ENCODE peak calls at places on chromosomes 11 and 22, in four cellular contexts. L is esophagus squamous epithelium, C is dorsolateral prefrontal cortex, Z is esophagus muscularis mucosa. R is an unnamed sample.
A peak's percentile ranks its signal among the peaks of the same experiment; 100 is the strongest.

GRCh38 chr22:46915978-46916730 is 153.7 kb downstream of the TBC1D22A start:
- DNase-seq in L (no peak), C (no peak), Z (no peak), R (no peak)

GRCh38 chr11:64560139-64560771 is 30.8 kb upstream of the SLC22A12 start:
- DNase-seq in L (no peak), C (no peak), Z (no peak), R (no peak)

GRCh38 chr11:124676386-124676785 is 2.7 kb downstream of the SPA17 start:
- DNase-seq in Z (no peak), L (no peak), C (no peak), R (no peak)

GRCh38 chr11:68977781-68978625 is 2.8 kb downstream of the MRGPRD start:
- DNase-seq in C (no peak), L (no peak), Z (no peak), R (no peak)

GRCh38 chr11:99519095-99519494 is 498.3 kb downstream of the CNTN5 start:
- DNase-seq in L (no peak), C (no peak), Z (no peak), R (no peak)

GRCh38 chr22:22712666-22713365 is 68.4 kb downstream of the GGTLC2 start:
- DNase-seq in L (no peak), C (no peak), Z (no peak), R (no peak)

GRCh38 chr11:16542353-16542752 is 186.0 kb upstream of the SOX6 start:
- DNase-seq in L (no peak), C (no peak), Z (no peak), R (no peak)

GRCh38 chr22:45975266-45976161 is 1.4 kb downstream of the WNT7B start:
- DNase-seq in L (no peak), Z (no peak), C (no peak), R (no peak)

DNA sequence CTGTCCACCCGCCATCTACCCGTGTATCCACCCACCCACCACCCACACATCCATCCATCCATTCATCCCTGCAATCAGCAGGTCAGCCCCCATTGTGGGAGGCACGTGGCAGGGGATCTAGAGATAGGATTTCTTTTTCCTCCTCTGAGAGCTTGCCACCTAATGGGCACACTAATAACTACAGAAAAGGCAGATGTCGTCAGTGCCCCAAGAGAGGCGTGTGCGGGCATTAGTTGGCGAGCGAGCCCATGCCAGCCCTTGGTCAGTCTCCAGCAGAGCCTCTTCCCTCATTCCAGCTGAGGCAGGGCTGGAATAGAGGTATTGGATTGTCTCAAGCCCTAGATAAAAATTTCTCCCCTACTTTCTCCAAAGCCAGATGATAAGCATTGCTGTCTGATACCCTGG is 9.7 kb downstream of the USP2 start:
- DNase-seq in C (peak; percentile 43), Z (no peak), L (no peak), R (no peak)
- TF ChIP-seq CTCF in C (peak; percentile 28), Z (peak; percentile 27), L (peak; percentile 50), R (no peak)

DNA sequence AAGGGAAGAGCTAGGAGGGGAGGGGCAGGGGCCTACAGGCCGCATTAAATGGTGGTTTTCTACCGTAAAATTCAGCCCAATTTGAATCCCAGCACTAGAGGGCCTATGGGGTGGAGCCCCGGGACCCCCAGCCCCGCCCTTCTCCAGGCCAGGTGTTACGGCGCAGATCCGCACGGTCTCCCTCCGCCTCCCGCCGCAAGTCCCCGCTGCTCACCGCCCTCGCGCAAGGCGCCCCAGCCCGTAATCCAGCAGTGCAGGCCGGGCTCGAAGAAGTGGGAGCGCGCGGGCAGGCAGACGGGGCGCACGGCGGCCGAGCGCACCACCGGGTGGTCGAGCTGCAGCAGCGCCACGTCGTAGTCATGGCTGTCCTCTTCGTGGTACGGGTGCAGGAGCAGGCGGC is 17.3 kb downstream of the KCTD17 start:
- DNase-seq in C (no peak), L (no peak), Z (no peak), R (no peak)
- H3K4me3 ChIP-seq in C (no peak overlapping the region), L (no peak overlapping the region), Z (no peak overlapping the region), R (no peak overlapping the region)

GRCh38 chr11:134664863-134665535 is 253.0 kb upstream of the B3GAT1 start:
- DNase-seq in Z (peak; percentile 83), C (peak; percentile 31), L (no peak), R (no peak)
- TF ChIP-seq CTCF in Z (no peak), C (no peak), L (no peak), R (no peak)

GRCh38 chr11:45167283-45167682 is 20.8 kb downstream of the PRDM11 start:
- DNase-seq in L (no peak), Z (no peak), C (no peak), R (no peak)

GRCh38 chr11:45165386-45165785 is 18.9 kb downstream of the PRDM11 start:
- DNase-seq in L (no peak), C (no peak), Z (no peak), R (no peak)

GRCh38 chr11:45166604-45166897 is 20.1 kb downstream of the PRDM11 start:
- DNase-seq in Z (no peak), L (no peak), C (no peak), R (peak; percentile 20)

GRCh38 chr11:45163956-45164575 is 17.6 kb downstream of the PRDM11 start:
- DNase-seq in C (no peak), Z (no peak), L (no peak), R (no peak)

GRCh38 chr11:45165806-45166603 is 19.6 kb downstream of the PRDM11 start:
- DNase-seq in C (no peak), L (no peak), Z (no peak), R (no peak)
- H3K4me3 ChIP-seq in C (no peak overlapping the region), L (no peak overlapping the region), Z (no peak overlapping the region), R (no peak overlapping the region)

DNA sequence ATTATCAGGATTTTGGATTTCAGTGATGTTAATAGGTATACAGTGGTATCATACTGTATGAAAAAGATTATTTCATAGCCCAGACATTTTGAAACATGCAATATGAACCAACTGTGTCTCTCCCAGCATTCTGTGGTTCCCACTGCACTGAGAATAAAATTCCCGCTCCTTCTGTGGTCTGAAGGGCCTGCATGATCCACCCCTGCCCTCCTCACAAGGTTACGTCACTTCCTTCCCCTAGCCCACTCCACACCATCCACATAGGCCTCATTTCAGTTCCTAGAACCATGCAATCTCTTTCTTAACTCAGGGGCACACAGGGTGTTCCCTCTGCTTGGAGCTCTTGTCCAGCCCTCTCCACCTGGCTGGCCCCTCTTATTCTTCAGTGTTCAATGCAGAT is 103.1 kb downstream of the TSPAN18 start:
- DNase-seq in Z (no peak), L (no peak), C (no peak), R (no peak)
- TF ChIP-seq CTCF in Z (no peak), L (no peak), C (no peak), R (no peak)

GRCh38 chr11:107928046-107928766 is at the start of gene RAB39A:
- DNase-seq in C (peak; percentile 87), Z (peak; percentile 92), L (peak; percentile 62), R (peak; percentile 93)

GRCh38 chr11:107928767-107929507 is 689 bp downstream of the RAB39A start:
- DNase-seq in L (no peak), Z (no peak), C (peak; percentile 46), R (no peak)

GRCh38 chr11:107924306-107924705 is 3.9 kb upstream of the RAB39A start:
- DNase-seq in Z (no peak), C (no peak), L (no peak), R (no peak)

GRCh38 chr11:107929611-107930200 is 1.5 kb downstream of the RAB39A start:
- DNase-seq in L (no peak), Z (no peak), C (no peak), R (no peak)

DNA sequence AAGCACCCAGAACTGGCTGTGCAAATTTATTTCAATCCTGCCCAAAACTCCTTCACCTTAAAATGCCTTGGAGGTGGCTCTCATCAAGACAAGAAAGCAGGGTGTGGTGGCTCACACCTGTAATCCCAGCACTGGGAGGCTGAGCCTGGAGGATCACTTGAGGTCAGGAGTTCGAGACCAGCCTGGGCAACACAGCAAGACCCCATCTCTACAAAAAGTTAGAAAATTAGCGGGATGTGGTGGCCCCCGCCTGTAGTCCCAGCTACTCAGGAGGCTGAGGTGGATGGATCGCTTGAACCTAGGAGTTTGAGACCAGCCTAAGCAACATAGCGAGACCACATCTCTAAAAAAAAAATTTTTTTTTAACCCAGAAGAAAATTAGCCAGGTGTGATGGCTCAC is 689 bp upstream of the RAB39A start:
- DNase-seq in C (no peak), Z (no peak), L (no peak), R (no peak)
- H3K4me3 ChIP-seq in C (peak overlapping the region; percentile 72), Z (peak overlapping the region; percentile 59), L (peak overlapping the region; percentile 67), R (no peak overlapping the region)

GRCh38 chr11:128689586-128689945 is 4.3 kb upstream of the FLI1 start:
- DNase-seq in L (no peak), C (no peak), Z (no peak), R (no peak)

GRCh38 chr11:128690746-128691091 is 3.2 kb upstream of the FLI1 start:
- DNase-seq in L (no peak), C (no peak), Z (no peak), R (no peak)

GRCh38 chr11:128692750-128693578 is 908 bp upstream of the FLI1 start:
- DNase-seq in L (no peak), Z (no peak), C (no peak), R (no peak)

GRCh38 chr11:128689946-128690745 is 3.7 kb upstream of the FLI1 start:
- DNase-seq in C (no peak), L (no peak), Z (no peak), R (peak; percentile 52)

DNA sequence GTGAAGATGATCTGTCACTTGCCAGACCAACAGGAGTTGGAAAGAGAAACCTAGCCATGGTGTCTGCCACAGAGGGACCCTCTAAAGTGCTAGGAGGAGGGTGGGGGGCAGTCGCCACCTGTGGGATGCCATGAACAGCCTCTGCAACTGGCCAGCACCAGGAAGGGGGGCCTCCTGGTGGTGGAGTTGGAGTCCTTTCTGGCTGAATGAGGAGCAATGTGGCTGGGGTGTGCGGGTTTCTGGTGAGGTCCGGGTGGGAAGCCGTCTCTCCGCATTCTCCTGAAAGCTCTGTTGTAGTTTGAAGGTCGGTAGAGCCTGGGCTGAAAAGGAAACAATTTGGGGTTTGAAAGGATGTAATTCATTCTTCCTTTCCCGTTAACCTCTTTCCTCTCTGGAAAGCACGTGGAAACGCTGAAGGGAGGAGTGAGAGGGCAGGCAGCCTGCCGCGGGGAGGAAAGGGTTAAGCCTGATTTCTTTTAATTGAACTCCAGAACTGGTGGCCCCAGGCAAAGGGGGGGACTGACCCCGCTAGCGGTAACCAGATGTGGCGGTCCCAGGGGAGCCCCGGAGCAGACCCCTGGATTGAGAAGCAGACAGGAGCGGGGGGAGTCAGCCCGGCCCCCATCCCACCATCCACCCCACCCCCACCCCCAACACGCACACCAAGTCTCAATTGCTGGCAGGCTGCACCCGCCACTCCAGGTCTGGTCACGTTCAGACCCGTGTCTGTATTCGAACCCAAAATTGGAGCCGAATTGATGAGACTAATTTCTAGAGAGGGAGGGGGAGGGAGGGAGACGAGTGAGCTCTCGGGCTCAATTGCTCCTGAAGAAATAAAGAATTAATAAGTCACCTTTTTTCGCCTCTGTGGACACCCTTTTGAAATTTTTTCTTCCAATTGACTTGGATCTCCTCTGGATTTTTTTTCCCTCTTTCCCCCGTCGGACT is 1.8 kb upstream of the FLI1 start:
- DNase-seq in L (no peak), C (no peak), Z (no peak), R (no peak)
- TF ChIP-seq CTCF in L (no peak), C (no peak), Z (no peak), R (no peak)

GRCh38 chr22:50481045-50481439 is 301 bp upstream of the ADM2 start:
- DNase-seq in L (no peak), Z (no peak), C (no peak), R (no peak)
- H3K4me3 ChIP-seq in L (peak overlapping the region; percentile 65), Z (peak overlapping the region; percentile 61), C (peak overlapping the region; percentile 46), R (no peak overlapping the region)

GRCh38 chr11:31487848-31488247 is 21.6 kb downstream of the IMMP1L start:
- DNase-seq in Z (no peak), L (no peak), C (no peak), R (no peak)
- TF ChIP-seq CTCF in Z (peak; percentile 29), L (peak; percentile 24), C (peak; percentile 17), R (no peak)

GRCh38 chr11:92024788-92025187 is 199.8 kb upstream of the FAT3 start:
- DNase-seq in L (no peak), C (no peak), Z (no peak), R (no peak)

GRCh38 chr11:92022499-92022898 is 202.1 kb upstream of the FAT3 start:
- DNase-seq in L (no peak), C (no peak), Z (no peak), R (no peak)

GRCh38 chr11:92026664-92027063 is 198.0 kb upstream of the FAT3 start:
- DNase-seq in C (no peak), Z (no peak), L (no peak), R (no peak)
- H3K4me3 ChIP-seq in C (no peak overlapping the region), Z (no peak overlapping the region), L (no peak overlapping the region), R (no peak overlapping the region)

R was measured in mucosa of descending colon.